ENCODE peak calls at places on chromosome 2, in seven cellular contexts. G, Z, A, S, I, O and L are unnamed samples.

GRCh38 chr2:73717251-73717606 is 19.9 kb downstream of the TPRKB start:
- DNase-seq in G (no peak), Z (no peak), A (no peak), S (no peak), I (no peak), O (no peak), L (no peak)

GRCh38 chr2:75276093-75277055 is 77.1 kb upstream of the TACR1 start:
- DNase-seq in G (no peak), Z (peak), A (no peak), S (no peak), I (no peak), O (no peak), L (no peak)

GRCh38 chr2:45823723-45824206 is 172.3 kb downstream of the PRKCE start:
- DNase-seq in G (peak), Z (no peak), A (peak), S (no peak), I (no peak), O (peak), L (no peak)

GRCh38 chr2:37653093-37653492 is 18.3 kb downstream of the CDC42EP3 start:
- DNase-seq in G (peak), Z (no peak), A (no peak), S (no peak), I (no peak), O (no peak), L (no peak)

GRCh38 chr2:47076586-47077441 is 78.3 kb downstream of the STPG4 start:
- DNase-seq in G (peak), Z (peak), A (no peak), S (no peak), I (no peak), O (no peak), L (no peak)

GRCh38 chr2:6370753-6371152 is 495.0 kb downstream of the CMPK2 start:
- DNase-seq in G (no peak), Z (no peak), A (no peak), S (no peak), I (no peak), O (no peak), L (no peak)

GRCh38 chr2:30115141-30115980 is 31.4 kb upstream of the YPEL5 start:
- DNase-seq in G (peak), Z (peak), A (peak), S (peak), I (peak), O (peak), L (peak)

GRCh38 chr2:172931256-172931894 is 144.3 kb upstream of the MAP3K20 start:
- DNase-seq in G (no peak), Z (no peak), A (peak), S (no peak), I (peak), O (no peak), L (no peak)

GRCh38 chr2:17373736-17374135 is 144.5 kb downstream of the RAD51AP2 start:
- DNase-seq in G (no peak), Z (no peak), A (no peak), S (no peak), I (no peak), O (no peak), L (no peak)

GRCh38 chr2:186862869-186863709 is 14.1 kb upstream of the ZSWIM2 start:
- DNase-seq in G (no peak), Z (peak), A (no peak), S (no peak), I (peak), O (no peak), L (no peak)

GRCh38 chr2:232398293-232399034 is 8.2 kb upstream of the ALPG start:
- DNase-seq in G (no peak), Z (no peak), A (no peak), S (no peak), I (no peak), O (no peak), L (no peak)

GRCh38 chr2:232103140-232103737 is 141.7 kb downstream of the DIS3L2 start:
- DNase-seq in G (no peak), Z (no peak), A (no peak), S (no peak), I (no peak), O (no peak), L (no peak)

GRCh38 chr2:236517463-236518077 is 52.1 kb upstream of the ACKR3 start:
- DNase-seq in G (no peak), Z (no peak), A (no peak), S (no peak), I (no peak), O (no peak), L (no peak)

GRCh38 chr2:199471443-199472057 is 13.8 kb upstream of the SATB2 start:
- DNase-seq in G (peak), Z (no peak), A (peak), S (no peak), I (peak), O (peak), L (peak)

GRCh38 chr2:241788572-241788971 is 11.9 kb downstream of the GAL3ST2 start:
- DNase-seq in G (no peak), Z (no peak), A (no peak), S (peak), I (peak), O (no peak), L (no peak)

GRCh38 chr2:207226243-207226642 is 60.5 kb upstream of the KLF7 start:
- DNase-seq in G (no peak), Z (no peak), A (no peak), S (no peak), I (no peak), O (no peak), L (no peak)

GRCh38 chr2:170314744-170315447 is 136.9 kb downstream of the MYO3B start:
- DNase-seq in G (no peak), Z (no peak), A (no peak), S (no peak), I (no peak), O (no peak), L (no peak)

GRCh38 chr2:74130211-74130995 is 17.3 kb downstream of the BOLA3 start:
- DNase-seq in G (no peak), Z (no peak), A (no peak), S (no peak), I (no peak), O (no peak), L (no peak)

GRCh38 chr2:121902171-121902591 is 146.7 kb downstream of the TSN start:
- DNase-seq in G (peak), Z (no peak), A (no peak), S (no peak), I (no peak), O (no peak), L (no peak)

GRCh38 chr2:136310797-136311558 is 193.0 kb upstream of the CXCR4 start:
- DNase-seq in G (no peak), Z (no peak), A (no peak), S (no peak), I (peak), O (no peak), L (no peak)

GRCh38 chr2:219522111-219523030 is 8.1 kb downstream of the ASIC4 start:
- DNase-seq in G (no peak), Z (no peak), A (peak), S (no peak), I (no peak), O (no peak), L (no peak)

GRCh38 chr2:215003001-215003400 is 135.4 kb downstream of the ABCA12 start:
- DNase-seq in G (no peak), Z (no peak), A (no peak), S (no peak), I (no peak), O (no peak), L (no peak)

GRCh38 chr2:46181789-46182530 is 115.2 kb upstream of the EPAS1 start:
- DNase-seq in G (no peak), Z (no peak), A (no peak), S (no peak), I (peak), O (no peak), L (no peak)

GRCh38 chr2:30031184-30031583 is 109.8 kb upstream of the ALK start:
- DNase-seq in G (no peak), Z (no peak), A (no peak), S (no peak), I (no peak), O (no peak), L (no peak)

GRCh38 chr2:53452957-53453748 is 314.5 kb upstream of the CHAC2 start:
- DNase-seq in G (peak), Z (no peak), A (peak), S (no peak), I (no peak), O (peak), L (no peak)

GRCh38 chr2:207546822-207547221 is 17.1 kb downstream of the CREB1 start:
- DNase-seq in G (no peak), Z (no peak), A (no peak), S (no peak), I (no peak), O (no peak), L (no peak)

GRCh38 chr2:162113771-162114168 is 38.3 kb downstream of the GCG start:
- DNase-seq in G (no peak), Z (no peak), A (peak), S (no peak), I (peak), O (no peak), L (no peak)

GRCh38 chr2:175880-176800 is 87.7 kb downstream of the SH3YL1 start:
- DNase-seq in G (no peak), Z (no peak), A (peak), S (no peak), I (no peak), O (no peak), L (no peak)
- TF ChIP-seq POLR2A in G (no peak), Z (no peak), A (peak), S (no peak), I (no peak), O (no peak), L (no peak)

GRCh38 chr2:176131617-176132396 is 2.3 kb downstream of the HOXD8 start:
- DNase-seq in G (no peak), Z (no peak), A (no peak), S (no peak), I (no peak), O (no peak), L (no peak)

GRCh38 chr2:176132397-176133086 is 3.0 kb downstream of the HOXD8 start:
- DNase-seq in G (no peak), Z (no peak), A (peak), S (no peak), I (no peak), O (no peak), L (no peak)

GRCh38 chr2:176134045-176134444 is 4.5 kb downstream of the HOXD8 start:
- DNase-seq in G (no peak), Z (no peak), A (no peak), S (no peak), I (no peak), O (no peak), L (no peak)

GRCh38 chr2:176134978-176135575 is 5.6 kb downstream of the HOXD8 start:
- DNase-seq in G (no peak), Z (no peak), A (no peak), S (no peak), I (no peak), O (no peak), L (no peak)

DNA sequence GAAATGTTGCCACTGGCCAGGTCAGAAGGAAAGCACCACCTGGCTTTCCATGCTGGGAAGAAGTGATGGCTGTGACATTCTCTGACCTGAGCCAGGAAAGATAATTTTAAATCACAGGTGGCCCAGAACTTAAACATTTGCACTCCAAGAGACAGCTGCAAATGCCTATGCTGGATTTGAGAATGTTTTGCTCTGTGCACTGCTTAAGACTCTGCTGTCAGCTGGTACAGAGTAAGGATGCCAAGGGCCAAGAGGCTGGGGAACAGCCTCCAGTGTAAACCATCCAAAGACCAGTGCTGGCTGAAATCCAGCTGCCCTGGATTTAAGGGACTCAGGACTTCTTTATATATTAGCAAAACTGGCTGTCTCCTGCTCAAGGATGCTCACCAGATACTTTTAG is 3.9 kb downstream of the HOXD8 start:
- DNase-seq in G (no peak), Z (no peak), A (no peak), S (no peak), I (no peak), O (no peak), L (no peak)
- TF ChIP-seq POLR2A in G (no peak), Z (no peak), A (no peak), S (no peak), I (no peak), O (no peak), L (no peak)

GRCh38 chr2:237964578-237965404 is 2.0 kb upstream of the UBE2F start:
- DNase-seq in G (no peak), Z (no peak), A (no peak), S (no peak), I (no peak), O (no peak), L (no peak)

GRCh38 chr2:237967463-237967871 is 653 bp downstream of the UBE2F start:
- DNase-seq in G (peak), Z (peak), A (peak), S (no peak), I (peak), O (peak), L (peak)

GRCh38 chr2:237966250-237966564 is 607 bp upstream of the UBE2F start:
- DNase-seq in G (no peak), Z (no peak), A (no peak), S (no peak), I (no peak), O (no peak), L (no peak)

GRCh38 chr2:237966565-237967462 is at the start of gene UBE2F:
- DNase-seq in G (peak), Z (peak), A (peak), S (peak), I (peak), O (peak), L (peak)

GRCh38 chr2:237968048-237968862 is 1.4 kb downstream of the UBE2F start:
- DNase-seq in G (peak), Z (no peak), A (peak), S (peak), I (peak), O (no peak), L (peak)
- TF ChIP-seq POLR2A in G (no peak), Z (no peak), A (no peak), S (no peak), I (no peak), O (no peak), L (no peak)

GRCh38 chr2:19348692-19349091 is 9.7 kb downstream of the OSR1 start:
- DNase-seq in G (no peak), Z (no peak), A (no peak), S (no peak), I (no peak), O (no peak), L (peak)
- TF ChIP-seq POLR2A in G (no peak), Z (no peak), A (no peak), S (no peak), I (no peak), O (no peak), L (no peak)

GRCh38 chr2:20448246-20449046 is 1.6 kb downstream of the RHOB start:
- DNase-seq in G (no peak), Z (peak), A (no peak), S (no peak), I (no peak), O (peak), L (peak)
- TF ChIP-seq POLR2A in G (no peak), Z (no peak), A (peak), S (no peak), I (no peak), O (no peak), L (no peak)

DNA sequence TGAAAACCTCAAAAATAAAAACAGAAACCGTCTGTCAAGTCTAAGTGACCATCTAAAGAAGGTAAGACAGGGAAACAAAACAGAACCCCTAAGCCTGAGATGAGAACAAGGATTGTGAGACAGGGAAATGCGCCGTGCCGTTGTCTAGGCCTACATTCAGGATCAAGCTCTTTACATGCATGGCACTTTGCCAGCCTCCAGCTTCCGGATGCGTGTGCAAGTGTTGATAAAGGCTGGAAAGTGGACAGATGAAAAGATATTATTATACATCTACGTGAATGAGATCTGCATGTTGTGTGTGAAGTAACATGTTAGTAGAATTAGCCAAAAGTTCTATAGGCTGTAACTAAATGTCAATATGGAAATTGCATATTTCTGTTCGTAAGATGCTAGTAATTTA is 28.6 kb upstream of the TMEM87B start:
- DNase-seq in G (no peak), Z (no peak), A (peak), S (no peak), I (no peak), O (no peak), L (no peak)
- TF ChIP-seq POLR2A in G (no peak), Z (no peak), A (no peak), S (no peak), I (no peak), O (no peak), L (no peak)

DNA sequence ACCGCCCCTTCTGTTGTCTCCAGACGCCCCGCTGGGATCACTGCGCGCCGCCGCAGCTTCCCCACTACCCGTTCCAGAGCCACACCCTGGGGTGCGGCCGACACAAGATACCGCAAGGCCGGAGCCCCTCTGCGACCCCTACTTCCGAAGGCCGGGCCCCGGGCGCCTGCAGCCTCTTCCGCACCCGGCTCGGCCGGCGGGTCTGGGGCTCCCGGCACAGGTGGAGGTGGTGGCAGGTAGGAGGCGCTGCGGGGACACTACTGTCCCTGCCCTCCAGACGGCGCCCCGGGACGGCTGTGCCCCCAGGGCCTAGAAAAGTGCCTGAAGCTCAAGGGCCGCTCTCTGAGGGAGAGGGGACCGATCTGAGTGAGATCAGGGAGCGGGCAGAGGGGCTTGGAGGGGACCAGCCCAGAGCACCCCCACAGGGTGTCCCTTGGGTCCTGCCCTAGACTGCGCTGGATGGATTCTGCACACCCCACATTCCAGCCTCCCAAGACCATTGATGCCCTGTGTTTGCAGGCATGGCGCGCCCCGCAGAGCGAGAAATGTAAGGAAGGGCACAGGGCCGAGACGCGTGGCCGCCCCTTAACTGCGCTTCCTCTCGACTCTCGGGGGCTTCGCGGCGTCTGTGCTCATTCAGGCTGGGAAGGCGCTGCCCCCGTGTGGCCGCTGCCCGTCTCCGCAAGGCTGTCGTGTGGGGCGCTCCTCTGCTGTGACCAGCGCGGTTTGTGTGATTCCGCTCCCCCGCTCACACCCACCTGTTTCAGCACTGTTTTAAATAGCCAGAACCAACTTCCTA is 79.9 kb downstream of the GFPT1 start:
- DNase-seq in G (peak), Z (peak), A (peak), S (no peak), I (peak), O (peak), L (peak)
- TF ChIP-seq POLR2A in G (no peak), Z (peak), A (no peak), S (peak), I (no peak), O (no peak), L (no peak)

DNA sequence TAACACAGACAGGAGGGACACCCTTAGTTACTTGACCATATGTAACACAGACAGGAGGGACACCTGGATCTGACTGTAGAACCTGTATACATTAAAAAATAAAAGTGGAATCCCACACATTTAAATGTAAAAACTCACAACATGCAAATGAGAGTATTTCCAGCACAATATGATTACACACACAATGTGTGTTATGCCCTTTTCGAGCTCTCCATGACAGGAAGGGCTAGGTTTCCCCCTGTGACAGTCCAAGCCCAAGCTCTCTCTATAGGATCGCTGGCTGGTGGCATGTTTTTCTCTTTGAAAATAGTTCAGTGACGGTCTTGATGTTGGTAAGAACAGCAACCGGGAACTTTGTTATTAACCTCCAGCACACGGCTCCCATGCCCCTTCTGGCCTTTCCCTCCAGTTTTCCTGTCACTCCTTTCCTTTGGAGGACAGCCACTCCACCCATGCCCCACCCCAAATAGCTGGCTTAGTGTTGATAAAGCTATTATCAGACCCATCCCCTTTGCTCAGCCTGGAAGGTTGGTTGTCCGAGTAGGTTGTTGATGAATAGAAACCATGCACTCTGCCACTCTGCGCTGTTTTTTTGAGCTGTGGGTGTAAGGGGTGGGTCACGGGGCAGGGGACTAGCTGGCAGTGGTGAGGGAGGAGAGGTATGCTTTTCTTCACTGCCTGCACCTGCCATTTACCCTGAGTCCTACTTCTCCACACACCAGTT is 2.7 kb downstream of the RASGRP3 start:
- DNase-seq in G (peak), Z (no peak), A (no peak), S (no peak), I (no peak), O (no peak), L (no peak)
- TF ChIP-seq POLR2A in G (peak), Z (no peak), A (no peak), S (peak), I (no peak), O (no peak), L (no peak)